ENCODE peak calls at places on chromosomes 12 and 14, in four cellular contexts. K is gastrocnemius medialis, U is mammary epithelial cell, H is upper lobe of left lung. O is an unnamed sample. For H3K9me3, the result is how much of the 10 kb centered on the place peaks cover.

GRCh38 chr12:19095869-19096480 is 33.6 kb upstream of the PLEKHA5 start:
- DNase-seq in K (no peak), U (peak), H (no peak), O (no peak)

GRCh38 chr14:99655521-99655920 is 10.6 kb downstream of the HHIPL1 start:
- DNase-seq in K (no peak), U (no peak), H (no peak), O (no peak)

GRCh38 chr12:1500095-1500801 is 94.1 kb downstream of the FBXL14 start:
- DNase-seq in K (no peak), U (no peak), H (no peak), O (no peak)

GRCh38 chr12:106137456-106138278 is 1.1 kb downstream of the NUAK1 start:
- DNase-seq in K (no peak), U (no peak), H (no peak), O (no peak)

GRCh38 chr12:113136128-113136989 is 798 bp upstream of the RASAL1 start:
- DNase-seq in K (no peak), U (no peak), H (no peak), O (peak)

GRCh38 chr12:24363177-24363754 is 413.8 kb upstream of the SOX5 start:
- DNase-seq in K (no peak), U (no peak), H (no peak), O (no peak)

GRCh38 chr12:11672833-11673232 is 23.4 kb downstream of the ETV6 start:
- DNase-seq in K (no peak), U (no peak), H (peak), O (no peak)

GRCh38 chr12:118514297-118514696 is 137.9 kb downstream of the SUDS3 start:
- DNase-seq in K (no peak), U (no peak), H (no peak), O (no peak)

GRCh38 chr12:91774471-91774921 is 371.1 kb downstream of the BTG1 start:
- DNase-seq in K (no peak), U (peak), H (no peak), O (no peak)

GRCh38 chr12:46507766-46508165 is 135.2 kb upstream of the SLC38A2 start:
- DNase-seq in K (no peak), U (peak), H (no peak), O (no peak)

GRCh38 chr14:61547186-61548121 is 147.9 kb upstream of the HIF1A start:
- DNase-seq in K (peak), U (peak), H (no peak), O (no peak)

GRCh38 chr12:14403293-14403692 is 37.8 kb downstream of the ATF7IP start:
- DNase-seq in K (no peak), U (no peak), H (no peak), O (no peak)

GRCh38 chr14:60878536-60878935 is 102.3 kb downstream of the TRMT5 start:
- DNase-seq in K (no peak), U (peak), H (no peak), O (no peak)

GRCh38 chr14:73633115-73633514 is 11.7 kb upstream of the DNAL1 start:
- DNase-seq in K (no peak), U (no peak), H (no peak), O (no peak)

GRCh38 chr12:62784576-62784975 is 150.4 kb downstream of the PPM1H start:
- DNase-seq in K (no peak), U (no peak), H (no peak), O (no peak)

GRCh38 chr12:9741726-9742125 is 8.8 kb upstream of the CLECL1 start:
- DNase-seq in K (no peak), U (no peak), H (no peak), O (peak)

GRCh38 chr14:77055981-77056380 is 27.5 kb upstream of the IRF2BPL start:
- DNase-seq in K (peak), U (no peak), H (no peak), O (no peak)

DNA sequence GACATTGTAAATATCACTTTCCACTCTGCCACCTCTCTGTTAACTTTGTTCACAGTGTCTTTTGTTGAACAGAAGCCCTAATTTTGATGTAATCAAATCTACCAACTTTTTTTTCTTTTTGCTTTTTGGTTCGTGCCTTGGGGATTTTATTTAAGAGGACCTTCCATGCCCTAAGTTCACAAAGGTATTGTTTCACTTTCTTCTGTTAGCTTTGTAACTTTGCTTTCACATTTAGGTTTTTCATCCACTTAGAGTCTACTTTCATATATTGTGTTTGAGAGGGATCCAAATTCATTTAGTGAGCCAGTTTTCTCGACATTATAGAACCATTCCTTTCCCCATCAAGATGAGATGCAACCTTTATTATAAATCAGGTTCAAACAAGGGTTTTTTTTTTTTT is 275.7 kb upstream of the CRY1 start:
- DNase-seq in K (no peak), U (no peak), H (no peak), O (no peak)
- TF ChIP-seq CTCF in K (no peak), U (no peak), H (no peak), O (no peak)

GRCh38 chr12:4829161-4829792 is 80.4 kb upstream of the KCNA1 start:
- DNase-seq in K (no peak), U (no peak), H (no peak), O (no peak)

GRCh38 chr12:4828176-4828575 is 81.5 kb upstream of the KCNA1 start:
- DNase-seq in K (no peak), U (no peak), H (no peak), O (no peak)

GRCh38 chr12:4824415-4824814 is 85.3 kb upstream of the KCNA1 start:
- DNase-seq in K (no peak), U (peak), H (no peak), O (no peak)

GRCh38 chr12:4825139-4825858 is 84.4 kb upstream of the KCNA1 start:
- DNase-seq in K (no peak), U (no peak), H (no peak), O (no peak)

GRCh38 chr12:4826909-4827308 is 82.8 kb upstream of the KCNA1 start:
- DNase-seq in K (no peak), U (no peak), H (no peak), O (no peak)
- H3K27ac ChIP-seq in K (no peak), U (no peak), H (no peak), O (no peak)

GRCh38 chr14:70563417-70563816 is 28.6 kb upstream of the ADAM20 start:
- DNase-seq in K (no peak), U (no peak), H (no peak), O (no peak)
- H3K9me3 ChIP-seq in K (under half), U (under half), H (under half), O (under half)

GRCh38 chr12:53989227-53990113 is 4.5 kb downstream of the HOXC10 start:
- DNase-seq in K (no peak), U (peak), H (no peak), O (no peak)
- TF ChIP-seq CTCF in K (peak), U (peak), H (no peak), O (no peak)

DNA sequence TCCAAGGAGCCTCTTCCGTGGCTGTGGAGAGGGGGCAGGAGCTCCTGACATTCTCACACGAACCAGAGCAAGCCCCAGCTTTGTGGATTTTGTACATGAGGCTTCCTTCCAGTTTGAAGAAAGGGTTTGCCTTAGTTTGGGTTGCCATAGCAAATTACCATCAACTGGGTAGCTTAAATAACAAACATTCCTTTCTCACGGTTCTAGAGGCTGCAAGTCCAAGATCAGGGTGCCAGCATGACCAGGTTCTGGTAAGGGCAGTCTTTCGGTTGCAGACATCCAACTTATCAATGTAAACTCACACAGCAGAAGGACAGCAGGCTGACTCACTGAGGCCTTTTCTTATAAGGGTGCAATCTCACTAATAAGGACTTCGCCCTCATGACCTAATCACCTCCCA is 25.9 kb upstream of the STAB2 start:
- DNase-seq in K (no peak), U (peak), H (no peak), O (no peak)
- H3K27ac ChIP-seq in K (no peak), U (peak), H (no peak), O (no peak)

O was measured in CD4-positive, alpha-beta T cell.